ENCODE peak calls at places on chromosome 1, in four cellular contexts. A, Q, V and F are unnamed samples.
A peak's percentile ranks its signal among the peaks of the same experiment; 100 is the strongest.

GRCh38 chr1:150267896-150268295 is 920 bp downstream of the APH1A start:
- DNase-seq in A (no peak), Q (no peak), V (no peak), F (no peak)

GRCh38 chr1:119987689-119988088 is 81.8 kb downstream of the NOTCH2 start:
- DNase-seq in A (no peak), Q (no peak), V (no peak), F (no peak)

GRCh38 chr1:59143824-59144223 is 153.1 kb upstream of the FGGY start:
- DNase-seq in A (peak; percentile 41), Q (no peak), V (no peak), F (no peak)

GRCh38 chr1:2275796-2276536 is 47.8 kb downstream of the SKI start:
- DNase-seq in A (peak; percentile 49), Q (no peak), V (peak; percentile 32), F (no peak)

GRCh38 chr1:241688940-241689368 is 36.9 kb downstream of the WDR64 start:
- DNase-seq in A (peak; percentile 26), Q (no peak), V (peak; percentile 37), F (no peak)

GRCh38 chr1:31926252-31926651 is 11.9 kb downstream of the PTP4A2 start:
- DNase-seq in A (no peak), Q (no peak), V (no peak), F (no peak)

GRCh38 chr1:159170639-159171038 is 776 bp upstream of the CADM3 start:
- DNase-seq in A (no peak), Q (no peak), V (no peak), F (no peak)

GRCh38 chr1:187838335-187839293 is 1009.9 kb downstream of the PLA2G4A start:
- DNase-seq in A (no peak), Q (no peak), V (no peak), F (no peak)

GRCh38 chr1:152162826-152163463 is 3.9 kb upstream of the RPTN start:
- DNase-seq in A (peak; percentile 62), Q (peak; percentile 28), V (no peak), F (peak; percentile 28)

GRCh38 chr1:248625971-248626370 is 8.9 kb downstream of the OR2T11 start:
- DNase-seq in A (no peak), Q (no peak), V (no peak), F (no peak)

GRCh38 chr1:248625166-248625565 is 9.7 kb downstream of the OR2T11 start:
- DNase-seq in A (no peak), Q (no peak), V (no peak), F (no peak)

GRCh38 chr1:248618878-248619277 is 16.0 kb downstream of the OR2T11 start:
- DNase-seq in A (peak; percentile 0), Q (peak; percentile 23), V (peak; percentile 5), F (peak; percentile 52)

GRCh38 chr1:248618119-248618518 is 16.8 kb downstream of the OR2T11 start:
- DNase-seq in A (no peak), Q (no peak), V (no peak), F (no peak)

GRCh38 chr1:248622491-248623106 is 12.3 kb downstream of the OR2T11 start:
- DNase-seq in A (peak; percentile 0), Q (peak; percentile 44), V (peak; percentile 9), F (peak; percentile 44)
- TF ChIP-seq SMC3 in A (peak; percentile 25), Q (peak; percentile 46), V (peak; percentile 14), F (peak; percentile 76)

GRCh38 chr1:201310251-201310985 is 27.1 kb downstream of the PKP1 start:
- DNase-seq in A (no peak), Q (no peak), V (no peak), F (no peak)

GRCh38 chr1:201309420-201309819 is 26.1 kb downstream of the PKP1 start:
- DNase-seq in A (peak; percentile 12), Q (peak; percentile 48), V (peak; percentile 74), F (peak; percentile 80)

GRCh38 chr1:201305815-201306214 is 22.5 kb downstream of the PKP1 start:
- DNase-seq in A (no peak), Q (no peak), V (no peak), F (no peak)

GRCh38 chr1:201307239-201307638 is 23.9 kb downstream of the PKP1 start:
- DNase-seq in A (peak; percentile 15), Q (no peak), V (no peak), F (no peak)

GRCh38 chr1:201307760-201308499 is 24.6 kb downstream of the PKP1 start:
- DNase-seq in A (no peak), Q (peak; percentile 40), V (no peak), F (no peak)
- TF ChIP-seq SMC3 in A (no peak), Q (no peak), V (no peak), F (no peak)

DNA sequence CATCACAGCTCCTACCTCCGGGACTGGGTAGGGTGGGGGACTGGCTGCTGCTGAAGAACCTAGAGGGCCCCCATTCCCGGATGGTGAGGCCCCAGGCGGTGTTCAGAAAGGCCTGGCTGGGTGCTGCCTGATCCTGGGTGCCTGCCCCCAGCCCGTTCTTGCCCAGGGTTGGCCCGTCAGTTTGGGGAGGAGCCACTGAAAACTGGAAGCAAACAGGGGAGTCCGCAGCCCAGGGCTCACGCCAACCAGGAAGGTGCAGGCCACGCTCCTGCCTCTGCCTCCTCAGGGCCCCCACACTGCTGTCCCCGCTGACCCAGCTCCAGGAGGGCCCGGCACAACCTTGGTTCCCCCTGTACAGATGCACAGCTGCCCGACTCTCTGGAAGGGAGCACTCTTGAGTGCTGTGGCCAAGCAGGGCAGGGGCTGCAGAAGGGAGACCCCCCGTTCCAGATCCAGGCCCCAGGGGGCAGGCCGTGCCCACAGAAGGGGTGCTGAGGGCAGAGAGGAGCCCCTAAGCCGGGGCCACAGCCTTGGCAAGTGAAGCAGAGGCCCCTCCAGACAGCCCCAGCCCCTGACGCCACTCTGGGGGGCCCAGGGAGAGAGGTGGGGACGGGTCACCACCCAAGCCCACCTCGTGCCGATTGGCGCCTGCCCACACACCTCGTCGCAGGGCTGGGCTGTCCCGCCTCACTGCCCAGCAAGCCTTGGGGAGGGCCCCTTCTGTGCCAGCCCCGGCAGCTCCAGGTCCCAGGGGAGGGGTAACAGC is 5.5 kb downstream of the C1QTNF12 start:
- DNase-seq in A (no peak), Q (no peak), V (peak; percentile 44), F (peak; percentile 46)
- TF ChIP-seq SMC3 in A (no peak), Q (no peak), V (no peak), F (no peak)

DNA sequence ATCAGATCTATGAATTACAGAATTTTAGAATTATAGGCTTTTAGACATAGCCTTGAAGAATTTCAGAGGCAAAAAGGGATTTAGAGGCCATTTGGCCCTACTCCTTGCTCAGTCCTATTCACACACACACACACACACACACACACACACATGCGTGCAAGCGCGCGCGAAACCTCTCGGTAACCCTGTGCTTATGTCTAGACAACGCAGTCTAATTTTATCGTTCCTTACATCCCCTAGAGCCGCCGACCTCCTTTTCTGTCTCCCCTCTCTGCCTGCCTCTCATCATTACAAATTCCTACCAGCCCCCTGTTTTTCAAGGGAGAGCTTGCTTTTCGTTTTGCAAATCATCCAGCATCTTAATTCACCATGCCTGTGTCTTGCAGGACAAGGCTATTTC is 252.1 kb downstream of the FOXD2 start:
- DNase-seq in A (no peak), Q (no peak), V (no peak), F (no peak)
- TF ChIP-seq SMC3 in A (no peak), Q (no peak), V (no peak), F (no peak)

DNA sequence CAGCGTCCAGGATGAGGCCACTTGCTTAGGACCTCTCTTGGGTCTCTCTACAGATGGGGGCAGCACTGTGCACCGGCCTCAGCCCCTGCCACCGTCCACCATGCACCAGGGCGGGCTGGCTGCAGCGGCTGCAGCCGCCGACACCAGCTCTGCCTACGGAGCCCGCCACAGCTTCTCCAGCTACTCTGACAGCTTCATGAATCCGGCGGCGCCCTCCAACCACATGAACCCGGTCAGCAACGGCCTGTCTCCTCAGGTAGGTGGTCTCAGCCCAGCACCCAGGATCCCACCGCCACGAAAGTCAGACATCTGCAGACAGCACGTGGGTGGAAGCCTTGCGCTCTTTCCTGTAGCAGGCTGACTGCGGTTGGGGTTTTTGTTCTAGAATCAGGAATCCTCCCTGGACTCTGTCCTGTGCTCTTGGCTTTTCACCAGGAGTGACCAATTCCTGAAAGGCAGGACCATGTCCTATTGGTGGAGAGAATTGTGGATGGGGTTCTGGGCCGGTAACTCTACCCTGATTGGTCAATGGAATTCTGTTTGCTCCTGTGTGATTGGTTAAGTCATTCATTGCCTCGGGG is 72.5 kb downstream of the PAX7 start:
- DNase-seq in A (no peak), Q (peak; percentile 22), V (peak; percentile 71), F (peak; percentile 10)
- TF ChIP-seq SMC3 in A (no peak), Q (no peak), V (no peak), F (no peak)

GRCh38 chr1:235098991-235099390 is 29.6 kb downstream of the TOMM20 start:
- DNase-seq in A (no peak), Q (no peak), V (no peak), F (no peak)

GRCh38 chr1:235102259-235102582 is 26.4 kb downstream of the TOMM20 start:
- DNase-seq in A (no peak), Q (no peak), V (no peak), F (no peak)

GRCh38 chr1:235100124-235100801 is 28.4 kb downstream of the TOMM20 start:
- DNase-seq in A (no peak), Q (no peak), V (no peak), F (peak; percentile 52)

GRCh38 chr1:235102993-235103411 is 25.6 kb downstream of the TOMM20 start:
- DNase-seq in A (no peak), Q (no peak), V (no peak), F (no peak)

DNA sequence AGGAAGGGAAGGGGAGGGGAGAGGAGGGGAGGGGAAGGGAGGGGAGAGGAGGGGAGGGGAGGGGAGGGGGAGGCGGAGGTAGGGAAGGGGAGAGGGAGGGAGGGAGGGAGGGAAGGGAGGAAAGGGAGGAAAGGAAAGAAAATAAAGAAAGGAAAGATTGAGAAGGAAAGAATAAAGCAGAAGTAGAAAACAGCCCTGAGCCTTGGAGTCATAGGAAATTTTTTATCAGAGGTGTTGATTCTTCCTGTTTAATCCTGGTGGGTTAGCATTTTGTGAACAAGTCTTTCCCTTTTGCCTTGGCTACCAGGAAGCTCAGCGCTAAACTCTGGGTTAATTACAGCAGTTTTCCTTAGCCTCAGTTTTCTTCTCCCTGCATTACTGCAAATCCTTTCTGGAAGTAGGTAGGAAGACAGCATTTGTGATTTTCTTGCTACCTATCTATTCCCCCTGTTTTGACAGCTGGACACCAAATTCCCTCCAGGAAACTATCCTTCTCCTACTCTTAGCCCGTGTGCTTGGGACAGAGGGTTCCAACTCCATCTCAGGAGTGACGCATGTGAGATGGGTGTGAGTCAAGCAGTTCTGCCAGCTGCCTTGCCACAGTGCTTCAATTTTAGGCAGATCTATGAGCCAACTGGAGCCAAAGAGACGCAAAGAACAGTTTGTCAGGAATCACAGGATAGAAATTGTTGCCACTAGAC is 26.9 kb downstream of the TOMM20 start:
- DNase-seq in A (no peak), Q (no peak), V (no peak), F (no peak)
- TF ChIP-seq SMC3 in A (no peak), Q (no peak), V (no peak), F (no peak)

GRCh38 chr1:183901748-183902341 is 96.9 kb downstream of the RGL1 start:
- DNase-seq in A (peak; percentile 34), Q (no peak), V (no peak), F (no peak)
- TF ChIP-seq SMC3 in A (no peak), Q (no peak), V (no peak), F (no peak)